ENCODE peak calls at places on chromosomes 5 and 9, in nine cellular contexts. One of them, this sample, is unnamed.

GRCh38 chr9:33924978-33925797 is 108.2 kb downstream of the UBE2R2 start:
- DNase-seq in pancreas: peak; percentile 52
- DNase-seq in left ventricle myocardium inferior: peak; percentile 38
- DNase-seq in uterus: peak; percentile 51
- DNase-seq in A673: peak; percentile 68
- DNase-seq in colonic mucosa: peak; percentile 48
- DNase-seq in testis: peak; percentile 82
- DNase-seq in left lung: no peak
- DNase-seq in psoas muscle: no peak
- DNase-seq in this sample: no peak

GRCh38 chr9:134213508-134214394 is 49.4 kb upstream of the RNU6ATAC start:
- DNase-seq in A673: no peak
- DNase-seq in psoas muscle: peak; percentile 5
- DNase-seq in left lung: no peak
- DNase-seq in colonic mucosa: no peak
- DNase-seq in testis: no peak
- DNase-seq in left ventricle myocardium inferior: peak; percentile 12
- DNase-seq in uterus: no peak
- DNase-seq in pancreas: no peak
- DNase-seq in this sample: peak; percentile 22

GRCh38 chr5:167263185-167263584 is 1028.3 kb upstream of the WWC1 start:
- DNase-seq in left ventricle myocardium inferior: no peak
- DNase-seq in left lung: no peak
- DNase-seq in uterus: no peak
- DNase-seq in pancreas: no peak
- DNase-seq in testis: no peak
- DNase-seq in colonic mucosa: no peak
- DNase-seq in psoas muscle: no peak
- DNase-seq in A673: no peak
- DNase-seq in this sample: no peak

GRCh38 chr9:91884746-91885687 is 65.0 kb downstream of the ROR2 start:
- DNase-seq in left ventricle myocardium inferior: no peak
- DNase-seq in psoas muscle: no peak
- DNase-seq in left lung: no peak
- DNase-seq in pancreas: no peak
- DNase-seq in uterus: no peak
- DNase-seq in colonic mucosa: peak; percentile 37
- DNase-seq in testis: no peak
- DNase-seq in A673: no peak
- DNase-seq in this sample: no peak

GRCh38 chr5:111194925-111195324 is 29.3 kb upstream of the CAMK4 start:
- DNase-seq in testis: no peak
- DNase-seq in pancreas: no peak
- DNase-seq in left ventricle myocardium inferior: no peak
- DNase-seq in left lung: no peak
- DNase-seq in colonic mucosa: no peak
- DNase-seq in uterus: no peak
- DNase-seq in A673: no peak
- DNase-seq in psoas muscle: no peak
- DNase-seq in this sample: no peak

GRCh38 chr9:36319806-36320205 is 61.6 kb upstream of the GNE start:
- DNase-seq in testis: no peak
- DNase-seq in left ventricle myocardium inferior: no peak
- DNase-seq in uterus: no peak
- DNase-seq in left lung: peak; percentile 47
- DNase-seq in pancreas: peak; percentile 41
- DNase-seq in colonic mucosa: peak; percentile 74
- DNase-seq in psoas muscle: no peak
- DNase-seq in A673: no peak
- DNase-seq in this sample: peak; percentile 56

GRCh38 chr5:154690488-154690887 is 64.7 kb upstream of the LARP1 start:
- DNase-seq in left lung: no peak
- DNase-seq in testis: no peak
- DNase-seq in left ventricle myocardium inferior: no peak
- DNase-seq in uterus: no peak
- DNase-seq in pancreas: no peak
- DNase-seq in A673: no peak
- DNase-seq in psoas muscle: no peak
- DNase-seq in colonic mucosa: no peak
- DNase-seq in this sample: no peak

GRCh38 chr5:71891856-71892255 is 172.8 kb downstream of the CARTPT start:
- DNase-seq in testis: peak; percentile 28
- DNase-seq in pancreas: no peak
- DNase-seq in left ventricle myocardium inferior: peak; percentile 55
- DNase-seq in psoas muscle: no peak
- DNase-seq in colonic mucosa: no peak
- DNase-seq in left lung: no peak
- DNase-seq in uterus: no peak
- DNase-seq in A673: no peak
- DNase-seq in this sample: no peak

GRCh38 chr5:58182287-58182841 is 277.5 kb downstream of the PLK2 start:
- DNase-seq in A673: no peak
- DNase-seq in uterus: no peak
- DNase-seq in psoas muscle: no peak
- DNase-seq in left ventricle myocardium inferior: no peak
- DNase-seq in pancreas: no peak
- DNase-seq in left lung: no peak
- DNase-seq in testis: no peak
- DNase-seq in colonic mucosa: no peak
- DNase-seq in this sample: no peak

GRCh38 chr9:98317134-98317857 is 61.8 kb upstream of the TBC1D2 start:
- DNase-seq in left ventricle myocardium inferior: no peak
- DNase-seq in uterus: no peak
- DNase-seq in colonic mucosa: no peak
- DNase-seq in pancreas: no peak
- DNase-seq in psoas muscle: no peak
- DNase-seq in testis: no peak
- DNase-seq in A673: no peak
- DNase-seq in left lung: no peak
- DNase-seq in this sample: no peak

GRCh38 chr9:108205276-108205675 is 650.5 kb downstream of the ACTL7B start:
- DNase-seq in colonic mucosa: no peak
- DNase-seq in pancreas: no peak
- DNase-seq in A673: no peak
- DNase-seq in left ventricle myocardium inferior: no peak
- DNase-seq in psoas muscle: no peak
- DNase-seq in left lung: no peak
- DNase-seq in uterus: no peak
- DNase-seq in testis: no peak
- DNase-seq in this sample: no peak

GRCh38 chr5:122507045-122507444 is 195.0 kb downstream of the SNCAIP start:
- DNase-seq in left ventricle myocardium inferior: no peak
- DNase-seq in psoas muscle: no peak
- DNase-seq in A673: no peak
- DNase-seq in testis: no peak
- DNase-seq in colonic mucosa: no peak
- DNase-seq in uterus: no peak
- DNase-seq in left lung: no peak
- DNase-seq in pancreas: no peak
- DNase-seq in this sample: no peak

GRCh38 chr5:178180141-178180863 is 6.9 kb downstream of the GMCL2 start:
- DNase-seq in colonic mucosa: no peak
- DNase-seq in psoas muscle: no peak
- DNase-seq in uterus: no peak
- DNase-seq in A673: no peak
- DNase-seq in pancreas: no peak
- DNase-seq in left ventricle myocardium inferior: no peak
- DNase-seq in left lung: no peak
- DNase-seq in testis: no peak
- DNase-seq in this sample: no peak

GRCh38 chr5:126508962-126509279 is 85.7 kb downstream of the GRAMD2B start:
- DNase-seq in pancreas: no peak
- DNase-seq in left lung: no peak
- DNase-seq in A673: peak; percentile 67
- DNase-seq in testis: peak; percentile 67
- DNase-seq in colonic mucosa: no peak
- DNase-seq in uterus: peak; percentile 51
- DNase-seq in left ventricle myocardium inferior: no peak
- DNase-seq in psoas muscle: no peak
- DNase-seq in this sample: no peak

GRCh38 chr5:22431406-22431805 is 421.7 kb downstream of the CDH12 start:
- DNase-seq in left ventricle myocardium inferior: no peak
- DNase-seq in pancreas: no peak
- DNase-seq in testis: no peak
- DNase-seq in colonic mucosa: no peak
- DNase-seq in psoas muscle: no peak
- DNase-seq in uterus: no peak
- DNase-seq in left lung: no peak
- DNase-seq in A673: no peak
- DNase-seq in this sample: no peak

GRCh38 chr9:94056442-94056974 is 27.8 kb upstream of the PTPDC1 start:
- DNase-seq in testis: no peak
- DNase-seq in psoas muscle: no peak
- DNase-seq in left ventricle myocardium inferior: no peak
- DNase-seq in left lung: no peak
- DNase-seq in A673: peak; percentile 30
- DNase-seq in colonic mucosa: no peak
- DNase-seq in uterus: no peak
- DNase-seq in pancreas: peak; percentile 25
- DNase-seq in this sample: no peak

GRCh38 chr9:108166509-108166908 is 676.9 kb upstream of the KLF4 start:
- DNase-seq in left lung: no peak
- DNase-seq in left ventricle myocardium inferior: no peak
- DNase-seq in A673: no peak
- DNase-seq in psoas muscle: no peak
- DNase-seq in colonic mucosa: no peak
- DNase-seq in testis: no peak
- DNase-seq in pancreas: no peak
- DNase-seq in uterus: no peak
- DNase-seq in this sample: no peak

DNA sequence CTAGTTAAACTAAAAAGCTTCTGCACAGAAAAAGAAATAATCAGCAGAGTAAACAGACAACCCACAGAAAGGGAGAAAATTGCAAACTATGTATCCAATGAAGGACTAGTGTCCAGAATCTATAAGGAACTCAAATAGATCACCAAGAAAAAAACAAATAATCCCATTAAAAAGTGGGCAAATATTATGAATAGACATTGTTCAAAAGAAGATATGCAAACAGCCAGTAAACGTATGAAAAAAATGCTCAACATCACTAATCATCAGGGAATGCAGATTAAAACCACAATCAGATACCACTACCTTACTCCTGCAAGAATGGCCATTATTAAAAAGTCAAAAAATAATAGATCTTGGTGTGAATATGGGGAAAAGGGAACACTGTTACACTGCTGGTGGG is 119.9 kb downstream of the FRMD3 start:
- DNase-seq in left lung: no peak
- DNase-seq in psoas muscle: no peak
- DNase-seq in A673: no peak
- DNase-seq in uterus: no peak
- DNase-seq in pancreas: no peak
- DNase-seq in colonic mucosa: no peak
- DNase-seq in left ventricle myocardium inferior: no peak
- DNase-seq in testis: no peak
- DNase-seq in this sample: no peak
- H3K27ac ChIP-seq in left lung: no peak overlapping the region
- H3K27ac ChIP-seq in psoas muscle: no peak overlapping the region
- H3K27ac ChIP-seq in A673: no peak overlapping the region
- H3K27ac ChIP-seq in uterus: no peak overlapping the region
- H3K27ac ChIP-seq in pancreas: no peak overlapping the region
- H3K27ac ChIP-seq in colonic mucosa: no peak overlapping the region
- H3K27ac ChIP-seq in left ventricle myocardium inferior: no peak overlapping the region
- H3K27ac ChIP-seq in testis: no peak overlapping the region
- H3K27ac ChIP-seq in this sample: no peak overlapping the region

GRCh38 chr5:175718401-175719108 is 60.7 kb downstream of the HRH2 start:
- DNase-seq in uterus: no peak
- DNase-seq in psoas muscle: peak; percentile 49
- DNase-seq in testis: peak; percentile 84
- DNase-seq in colonic mucosa: peak; percentile 49
- DNase-seq in pancreas: peak; percentile 21
- DNase-seq in left lung: no peak
- DNase-seq in left ventricle myocardium inferior: peak; percentile 68
- DNase-seq in A673: peak; percentile 37
- DNase-seq in this sample: peak; percentile 75
- TF ChIP-seq CTCF in uterus: peak; percentile 30
- TF ChIP-seq CTCF in psoas muscle: peak; percentile 73
- TF ChIP-seq CTCF in testis: peak; percentile 80
- TF ChIP-seq CTCF in colonic mucosa: peak; percentile 67
- TF ChIP-seq CTCF in pancreas: peak; percentile 43
- TF ChIP-seq CTCF in left lung: peak; percentile 62
- TF ChIP-seq CTCF in left ventricle myocardium inferior: peak; percentile 77
- TF ChIP-seq CTCF in A673: peak; percentile 68
- TF ChIP-seq CTCF in this sample: peak; percentile 76

GRCh38 chr5:5380298-5380697 is 42.2 kb upstream of the ICE1 start:
- DNase-seq in left lung: no peak
- DNase-seq in left ventricle myocardium inferior: no peak
- DNase-seq in uterus: no peak
- DNase-seq in psoas muscle: no peak
- DNase-seq in colonic mucosa: no peak
- DNase-seq in A673: no peak
- DNase-seq in pancreas: no peak
- DNase-seq in testis: no peak
- DNase-seq in this sample: no peak
- H3K27ac ChIP-seq in left lung: no peak overlapping the region
- H3K27ac ChIP-seq in left ventricle myocardium inferior: no peak overlapping the region
- H3K27ac ChIP-seq in uterus: no peak overlapping the region
- H3K27ac ChIP-seq in psoas muscle: no peak overlapping the region
- H3K27ac ChIP-seq in colonic mucosa: no peak overlapping the region
- H3K27ac ChIP-seq in A673: no peak overlapping the region
- H3K27ac ChIP-seq in pancreas: no peak overlapping the region
- H3K27ac ChIP-seq in testis: no peak overlapping the region
- H3K27ac ChIP-seq in this sample: no peak overlapping the region

GRCh38 chr9:131784882-131785281 is 45.0 kb upstream of the RAPGEF1 start:
- DNase-seq in psoas muscle: no peak
- DNase-seq in pancreas: no peak
- DNase-seq in uterus: no peak
- DNase-seq in A673: no peak
- DNase-seq in testis: no peak
- DNase-seq in colonic mucosa: no peak
- DNase-seq in left ventricle myocardium inferior: no peak
- DNase-seq in left lung: no peak
- DNase-seq in this sample: no peak

GRCh38 chr9:131788851-131789250 is 49.0 kb upstream of the RAPGEF1 start:
- DNase-seq in left lung: no peak
- DNase-seq in A673: no peak
- DNase-seq in pancreas: no peak
- DNase-seq in uterus: no peak
- DNase-seq in psoas muscle: no peak
- DNase-seq in testis: no peak
- DNase-seq in colonic mucosa: no peak
- DNase-seq in left ventricle myocardium inferior: no peak
- DNase-seq in this sample: no peak

GRCh38 chr9:131791532-131792254 is 51.8 kb upstream of the RAPGEF1 start:
- DNase-seq in psoas muscle: no peak
- DNase-seq in left lung: no peak
- DNase-seq in pancreas: no peak
- DNase-seq in left ventricle myocardium inferior: no peak
- DNase-seq in testis: no peak
- DNase-seq in uterus: no peak
- DNase-seq in A673: no peak
- DNase-seq in colonic mucosa: no peak
- DNase-seq in this sample: no peak

DNA sequence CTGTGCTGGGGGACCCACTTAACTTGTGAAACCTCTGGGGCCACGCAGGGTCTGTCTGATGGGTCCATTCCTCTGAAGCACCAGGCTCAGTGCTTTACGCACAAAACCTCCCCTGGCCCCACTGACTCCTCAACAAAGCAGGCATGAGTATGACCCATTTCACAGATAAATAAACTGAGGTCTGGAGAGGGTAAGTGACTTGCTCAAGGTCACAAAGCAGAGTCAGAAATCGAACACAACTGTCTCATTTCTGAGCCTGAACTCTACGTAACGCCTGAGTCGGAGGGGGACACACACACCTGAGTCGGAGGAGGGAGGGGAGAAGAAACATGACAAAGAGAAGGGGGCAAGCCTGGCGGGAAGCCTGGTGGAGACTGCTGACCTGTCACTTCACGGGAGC is 48.0 kb upstream of the RAPGEF1 start:
- DNase-seq in left lung: no peak
- DNase-seq in pancreas: no peak
- DNase-seq in uterus: no peak
- DNase-seq in A673: no peak
- DNase-seq in left ventricle myocardium inferior: no peak
- DNase-seq in psoas muscle: no peak
- DNase-seq in testis: no peak
- DNase-seq in colonic mucosa: no peak
- DNase-seq in this sample: no peak
- TF ChIP-seq CTCF in left lung: no peak
- TF ChIP-seq CTCF in pancreas: no peak
- TF ChIP-seq CTCF in uterus: no peak
- TF ChIP-seq CTCF in A673: no peak
- TF ChIP-seq CTCF in left ventricle myocardium inferior: no peak
- TF ChIP-seq CTCF in psoas muscle: no peak
- TF ChIP-seq CTCF in testis: no peak
- TF ChIP-seq CTCF in colonic mucosa: no peak
- TF ChIP-seq CTCF in this sample: no peak